ENCODE peak calls at places on chromosome 1, in four cellular contexts. T is fibroblast of lung, V is T-helper 9 cell, F is putamen. P is an unnamed sample.

GRCh38 chr1:54227091-54227602 is 27.2 kb downstream of the MRPL37 start:
- DNase-seq in T (peak; percentile 75), F (no peak), V (no peak), P (peak; percentile 62)

GRCh38 chr1:48234086-48234485 is 11.6 kb downstream of the SLC5A9 start:
- DNase-seq in V (no peak), T (no peak), F (no peak), P (no peak)

GRCh38 chr1:28354121-28354520 is 15.4 kb upstream of the PHACTR4 start:
- DNase-seq in F (no peak), V (no peak), T (peak; percentile 66), P (no peak)

GRCh38 chr1:75587692-75588091 is 23.2 kb downstream of the SLC44A5 start:
- DNase-seq in V (no peak), T (no peak), F (no peak), P (no peak)

GRCh38 chr1:185063719-185064118 is 18.4 kb downstream of the RNF2 start:
- DNase-seq in F (no peak), V (no peak), T (no peak), P (no peak)

GRCh38 chr1:63004868-63005267 is 220.9 kb downstream of the ATG4C start:
- DNase-seq in F (no peak), V (no peak), T (peak; percentile 7), P (peak; percentile 18)

GRCh38 chr1:33147997-33148314 is 33.9 kb downstream of the TRIM62 start:
- DNase-seq in F (no peak), T (no peak), V (no peak), P (no peak)

GRCh38 chr1:150564051-150564991 is 15.1 kb downstream of the MCL1 start:
- DNase-seq in F (no peak), V (no peak), T (no peak), P (peak; percentile 37)

GRCh38 chr1:55214214-55214902 is 806 bp downstream of the USP24 start:
- DNase-seq in F (no peak), V (peak; percentile 23), T (peak; percentile 29), P (no peak)

GRCh38 chr1:37394574-37395464 is 79.6 kb upstream of the ZC3H12A start:
- DNase-seq in V (no peak), F (no peak), T (no peak), P (no peak)

GRCh38 chr1:80066060-80066459 is 1059.5 kb upstream of the ADGRL4 start:
- DNase-seq in V (no peak), F (no peak), T (peak; percentile 55), P (peak; percentile 15)

GRCh38 chr1:196593955-196594354 is 14.3 kb downstream of the KCNT2 start:
- DNase-seq in F (no peak), V (no peak), T (no peak), P (no peak)

GRCh38 chr1:109933856-109934711 is 23.4 kb downstream of the CSF1 start:
- DNase-seq in T (peak; percentile 93), F (no peak), V (no peak), P (peak; percentile 92)

GRCh38 chr1:57494679-57495078 is 70.8 kb upstream of the DAB1 start:
- DNase-seq in F (no peak), T (peak; percentile 7), V (no peak), P (no peak)

GRCh38 chr1:7267493-7267892 is 482.2 kb downstream of the CAMTA1 start:
- DNase-seq in V (no peak), T (peak; percentile 59), F (no peak), P (peak; percentile 47)

GRCh38 chr1:98794196-98794886 is 132.8 kb downstream of the SNX7 start:
- DNase-seq in F (peak; percentile 30), V (peak; percentile 22), T (peak; percentile 62), P (peak; percentile 75)

GRCh38 chr1:21590906-21591301 is 78.3 kb downstream of the RAP1GAP start:
- DNase-seq in V (no peak), T (no peak), F (no peak), P (no peak)

GRCh38 chr1:10429868-10430215 is 391 bp upstream of the CENPS start:
- DNase-seq in V (no peak), F (no peak), T (peak; percentile 25), P (peak; percentile 14)

GRCh38 chr1:164610528-164611222 is 51.7 kb downstream of the PBX1 start:
- DNase-seq in T (no peak), F (no peak), V (no peak), P (no peak)

GRCh38 chr1:155083865-155084721 is 5.5 kb downstream of the EFNA3 start:
- DNase-seq in V (no peak), F (no peak), T (no peak), P (no peak)

GRCh38 chr1:176619261-176619660 is 156.3 kb downstream of the PAPPA2 start:
- DNase-seq in F (no peak), T (no peak), V (no peak), P (no peak)

GRCh38 chr1:113543110-113543509 is 152.8 kb downstream of the MAGI3 start:
- DNase-seq in V (no peak), F (no peak), T (no peak), P (no peak)

GRCh38 chr1:225415967-225416745 is 11.7 kb downstream of the LBR start:
- DNase-seq in T (no peak), F (no peak), V (no peak), P (no peak)

GRCh38 chr1:205294175-205294913 is 27.2 kb downstream of the NUAK2 start:
- DNase-seq in F (no peak), T (peak; percentile 92), V (no peak), P (peak; percentile 80)

GRCh38 chr1:235954306-235955283 is 87.9 kb upstream of the LYST start:
- DNase-seq in F (no peak), V (peak; percentile 15), T (peak; percentile 26), P (no peak)

GRCh38 chr1:239816090-239816812 is 275.4 kb upstream of the FMN2 start:
- DNase-seq in F (no peak), V (no peak), T (peak; percentile 88), P (peak; percentile 77)

GRCh38 chr1:161159087-161159914 is at the start of gene USP21:
- DNase-seq in V (peak; percentile 86), T (peak; percentile 80), F (peak; percentile 93), P (peak; percentile 89)

GRCh38 chr1:178746345-178746744 is 21.3 kb downstream of the RALGPS2 start:
- DNase-seq in T (no peak), V (no peak), F (no peak), P (no peak)

GRCh38 chr1:41396084-41396483 is 34.9 kb downstream of the FOXO6 start:
- DNase-seq in V (no peak), T (no peak), F (no peak), P (no peak)

GRCh38 chr1:23341829-23342697 is 2.0 kb downstream of the HNRNPR start:
- DNase-seq in T (peak; percentile 17), F (no peak), V (no peak), P (no peak)

GRCh38 chr1:8239039-8239305 is 78.9 kb upstream of the SLC45A1 start:
- DNase-seq in T (peak; percentile 63), V (no peak), F (no peak), P (peak; percentile 48)

GRCh38 chr1:21736876-21737275 is 46.1 kb downstream of the USP48 start:
- DNase-seq in T (no peak), V (no peak), F (no peak), P (no peak)

GRCh38 chr1:16068356-16069270 is 4.8 kb downstream of the FAM131C start:
- DNase-seq in T (no peak), V (no peak), F (peak; percentile 35), P (peak; percentile 11)